ENCODE peak calls at places on chromosomes 1 and 21, in nine cellular contexts. I is choroid plexus epithelial cell, T is IMR-90, X is neural crest cell, E is cardiac fibroblast, O is osteocyte, U is stomach, H is foreskin fibroblast, S is cardiac muscle cell. V is an unnamed sample.

GRCh38 chr1:220031290-220031689 is 15.0 kb downstream of the EPRS1 start:
- DNase-seq in I (no peak), T (no peak), X (no peak), E (no peak), O (no peak), U (no peak), H (no peak), S (no peak), V (no peak)

GRCh38 chr1:53585565-53585964 is 126.4 kb downstream of the DMRTB1 start:
- DNase-seq in I (no peak), T (no peak), X (no peak), E (no peak), O (peak), U (peak), H (no peak), S (no peak), V (no peak)

GRCh38 chr1:68093737-68094136 is 43.3 kb upstream of the DIRAS3 start:
- DNase-seq in I (peak), T (no peak), X (no peak), E (no peak), O (no peak), U (no peak), H (no peak), S (peak), V (no peak)

GRCh38 chr1:180268556-180269044 is 38.5 kb downstream of the LHX4 start:
- DNase-seq in I (no peak), T (no peak), X (no peak), E (no peak), O (peak), U (no peak), H (no peak), S (no peak), V (no peak)

GRCh38 chr1:148263128-148263905 is 111.2 kb upstream of the NBPF11 start:
- DNase-seq in I (peak), T (peak), X (peak), E (peak), O (no peak), U (peak), H (peak), S (peak), V (peak)

GRCh38 chr21:45292399-45293213 is 4.9 kb upstream of the POFUT2 start:
- DNase-seq in I (peak), T (peak), X (peak), E (peak), O (peak), U (peak), H (peak), S (peak), V (peak)

GRCh38 chr1:108051625-108052382 is 86.8 kb upstream of the VAV3 start:
- DNase-seq in I (peak), T (no peak), X (no peak), E (no peak), O (no peak), U (peak), H (no peak), S (no peak), V (no peak)

GRCh38 chr1:38129971-38130370 is 83.4 kb upstream of the POU3F1 start:
- DNase-seq in I (no peak), T (peak), X (no peak), E (no peak), O (no peak), U (no peak), H (no peak), S (peak), V (no peak)

GRCh38 chr1:1259948-1260614 is 13.6 kb upstream of the C1QTNF12 start:
- DNase-seq in I (no peak), T (no peak), X (no peak), E (no peak), O (no peak), U (no peak), H (no peak), S (no peak), V (no peak)

GRCh38 chr1:23224721-23225648 is 7.7 kb upstream of the HTR1D start:
- DNase-seq in I (peak), T (peak), X (no peak), E (peak), O (no peak), U (no peak), H (peak), S (peak), V (no peak)

GRCh38 chr21:40531421-40531820 is 315.5 kb downstream of the DSCAM start:
- DNase-seq in I (no peak), T (no peak), X (no peak), E (no peak), O (no peak), U (no peak), H (no peak), S (no peak), V (no peak)

GRCh38 chr1:52842643-52843310 is at the start of gene ZYG11A:
- DNase-seq in I (peak), T (peak), X (peak), E (peak), O (peak), U (peak), H (peak), S (peak), V (peak)

GRCh38 chr1:42928859-42929258 is 29.8 kb downstream of the SLC2A1 start:
- DNase-seq in I (no peak), T (no peak), X (no peak), E (no peak), O (no peak), U (no peak), H (no peak), S (no peak), V (no peak)

GRCh38 chr1:145846191-145846590 is 761 bp downstream of the NUDT17 start:
- DNase-seq in I (peak), T (peak), X (peak), E (peak), O (no peak), U (no peak), H (no peak), S (peak), V (no peak)

GRCh38 chr1:201137579-201138310 is 10.8 kb upstream of the ASCL5 start:
- DNase-seq in I (peak), T (peak), X (no peak), E (peak), O (no peak), U (peak), H (peak), S (peak), V (no peak)

GRCh38 chr1:44571712-44572571 is 102.3 kb downstream of the TMEM53 start:
- DNase-seq in I (no peak), T (no peak), X (no peak), E (peak), O (no peak), U (no peak), H (no peak), S (peak), V (no peak)

GRCh38 chr1:56529801-56530200 is 49.6 kb downstream of the PLPP3 start:
- DNase-seq in I (no peak), T (no peak), X (no peak), E (no peak), O (no peak), U (no peak), H (no peak), S (no peak), V (no peak)

GRCh38 chr1:221837886-221838285 is 96.0 kb upstream of the DUSP10 start:
- DNase-seq in I (no peak), T (no peak), X (no peak), E (no peak), O (no peak), U (no peak), H (no peak), S (no peak), V (no peak)

GRCh38 chr21:38968887-38969543 is 163.3 kb downstream of the ETS2 start:
- DNase-seq in I (no peak), T (no peak), X (no peak), E (no peak), O (no peak), U (no peak), H (no peak), S (no peak), V (no peak)

GRCh38 chr1:109201123-109201703 is 12.5 kb upstream of the SARS1 start:
- DNase-seq in I (peak), T (peak), X (peak), E (peak), O (no peak), U (peak), H (peak), S (peak), V (no peak)

GRCh38 chr1:95467036-95467435 is 233.0 kb downstream of the RWDD3 start:
- DNase-seq in I (no peak), T (no peak), X (no peak), E (no peak), O (no peak), U (no peak), H (no peak), S (no peak), V (no peak)

GRCh38 chr1:84083321-84083720 is 60.8 kb upstream of the PRKACB start:
- DNase-seq in I (no peak), T (no peak), X (no peak), E (peak), O (no peak), U (no peak), H (no peak), S (no peak), V (no peak)

GRCh38 chr1:40769815-40770214 is 13.8 kb upstream of the KCNQ4 start:
- DNase-seq in I (no peak), T (no peak), X (no peak), E (no peak), O (no peak), U (no peak), H (no peak), S (no peak), V (no peak)

GRCh38 chr1:111191496-111191895 is 8.9 kb downstream of the DENND2D start:
- DNase-seq in I (peak), T (peak), X (no peak), E (peak), O (no peak), U (no peak), H (peak), S (peak), V (no peak)

GRCh38 chr1:118986839-118987430 is 1.2 kb downstream of the TBX15 start:
- DNase-seq in I (peak), T (no peak), X (no peak), E (peak), O (no peak), U (no peak), H (no peak), S (no peak), V (no peak)

GRCh38 chr1:86948212-86948611 is 33.8 kb downstream of the HS2ST1 start:
- DNase-seq in I (no peak), T (peak), X (no peak), E (no peak), O (no peak), U (no peak), H (no peak), S (peak), V (no peak)

GRCh38 chr1:163231385-163231784 is 28.7 kb upstream of the RGS5 start:
- DNase-seq in I (peak), T (peak), X (no peak), E (peak), O (no peak), U (no peak), H (peak), S (peak), V (no peak)

GRCh38 chr1:19456915-19457554 is 28.3 kb downstream of the CAPZB start:
- DNase-seq in I (no peak), T (peak), X (no peak), E (no peak), O (no peak), U (no peak), H (no peak), S (peak), V (no peak)

GRCh38 chr1:112722601-112723510 is 7.7 kb upstream of the PPM1J start:
- DNase-seq in I (peak), T (peak), X (peak), E (peak), O (no peak), U (no peak), H (peak), S (peak), V (no peak)

GRCh38 chr1:25774921-25775774 is 24.8 kb upstream of the SELENON start:
- DNase-seq in I (no peak), T (no peak), X (no peak), E (no peak), O (no peak), U (no peak), H (no peak), S (no peak), V (no peak)

GRCh38 chr1:61741682-61742619 is at the start of gene PATJ:
- DNase-seq in I (peak), T (peak), X (no peak), E (no peak), O (peak), U (peak), H (no peak), S (peak), V (peak)

GRCh38 chr21:25296239-25296638 is 311.0 kb downstream of the MRPL39 start:
- DNase-seq in I (peak), T (no peak), X (no peak), E (peak), O (no peak), U (no peak), H (no peak), S (peak), V (no peak)

GRCh38 chr1:23166854-23167253 is 1.8 kb downstream of the LUZP1 start:
- DNase-seq in I (no peak), T (no peak), X (no peak), E (no peak), O (no peak), U (no peak), H (no peak), S (no peak), V (no peak)

GRCh38 chr1:223628233-223628632 is 37.3 kb downstream of the CAPN8 start:
- DNase-seq in I (peak), T (peak), X (peak), E (peak), O (no peak), U (peak), H (no peak), S (peak), V (no peak)

GRCh38 chr1:205240118-205240517 is 12.4 kb downstream of the TMCC2 start:
- DNase-seq in I (no peak), T (no peak), X (no peak), E (no peak), O (no peak), U (peak), H (no peak), S (no peak), V (no peak)

GRCh38 chr1:17158961-17159360 is 39.7 kb upstream of the PADI2 start:
- DNase-seq in I (no peak), T (no peak), X (no peak), E (no peak), O (no peak), U (no peak), H (no peak), S (no peak), V (peak)

GRCh38 chr1:21247892-21248715 is 42.2 kb downstream of the ECE1 start:
- DNase-seq in I (no peak), T (no peak), X (no peak), E (no peak), O (no peak), U (no peak), H (no peak), S (no peak), V (no peak)

DNA sequence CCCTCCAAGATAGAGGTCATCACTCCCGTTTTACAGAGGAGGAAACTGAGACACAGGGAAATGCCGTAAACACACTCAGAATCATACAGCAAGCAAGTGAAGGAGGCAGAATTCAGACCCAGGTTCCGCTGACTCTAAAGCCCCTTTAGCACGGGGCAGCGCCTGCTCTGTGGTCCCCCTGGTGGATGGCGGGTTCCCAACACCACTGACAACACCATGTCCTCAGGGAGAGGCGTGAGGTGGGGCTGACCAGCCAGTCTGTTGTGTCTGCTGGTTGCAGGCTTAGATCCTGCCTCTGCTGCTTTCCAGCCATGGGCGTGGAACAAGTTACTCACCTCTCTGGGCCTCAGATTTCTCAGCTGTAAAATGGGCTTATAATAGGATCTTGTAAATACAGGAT is 617.3 kb downstream of the MATN1 start:
- DNase-seq in I (peak), T (peak), X (peak), E (no peak), O (no peak), U (no peak), H (no peak), S (peak), V (no peak)
- TF ChIP-seq CTCF in I (peak), T (peak), X (peak), E (peak), O (peak), U (no peak), H (peak), S (peak), V (peak)

GRCh38 chr1:16120411-16120810 is 35.5 kb downstream of the EPHA2 start:
- DNase-seq in I (no peak), T (no peak), X (no peak), E (no peak), O (no peak), U (no peak), H (no peak), S (no peak), V (no peak)
- TF ChIP-seq CTCF in I (no peak), T (no peak), X (no peak), E (no peak), O (no peak), U (no peak), H (no peak), S (no peak), V (no peak)

DNA sequence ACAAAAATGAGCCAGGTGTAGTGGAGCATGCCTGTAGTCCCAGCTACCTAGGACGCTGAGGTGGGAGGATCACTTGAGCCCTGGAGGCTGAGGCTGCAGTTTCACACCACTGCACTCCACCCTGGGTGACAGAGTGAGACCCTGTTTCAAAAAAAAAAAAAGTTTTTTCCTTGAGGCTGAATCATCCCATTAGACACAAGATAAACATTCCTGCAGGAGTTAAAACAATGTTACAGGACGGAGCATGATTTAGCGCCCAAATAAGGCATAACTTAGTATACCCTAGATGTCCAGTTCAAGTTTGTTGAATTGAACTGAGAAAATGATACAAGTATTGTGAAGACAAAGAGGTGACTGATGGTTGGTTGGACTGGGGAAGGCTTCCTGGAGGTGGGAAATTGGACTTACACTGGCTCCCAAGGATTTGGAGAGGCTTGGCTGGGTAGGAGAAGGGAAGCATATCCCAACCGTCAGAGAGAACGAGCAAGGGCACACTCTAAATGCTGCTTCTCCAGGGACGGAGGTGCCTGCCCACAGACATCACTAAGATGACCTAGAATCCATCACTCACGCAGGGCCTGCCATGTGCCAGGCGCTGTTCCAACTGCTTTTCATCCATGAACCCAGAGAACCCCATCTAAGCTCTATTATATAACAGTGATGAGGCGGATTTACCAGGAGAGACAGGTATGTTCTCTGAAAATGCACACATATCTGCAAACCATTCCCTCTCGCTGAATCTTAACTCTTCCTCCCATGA is 610.6 kb downstream of the KIF26B start:
- DNase-seq in I (peak), T (peak), X (no peak), E (peak), O (no peak), U (no peak), H (peak), S (peak), V (no peak)
- TF ChIP-seq CTCF in I (no peak), T (no peak), X (no peak), E (no peak), O (no peak), U (no peak), H (no peak), S (no peak), V (no peak)

DNA sequence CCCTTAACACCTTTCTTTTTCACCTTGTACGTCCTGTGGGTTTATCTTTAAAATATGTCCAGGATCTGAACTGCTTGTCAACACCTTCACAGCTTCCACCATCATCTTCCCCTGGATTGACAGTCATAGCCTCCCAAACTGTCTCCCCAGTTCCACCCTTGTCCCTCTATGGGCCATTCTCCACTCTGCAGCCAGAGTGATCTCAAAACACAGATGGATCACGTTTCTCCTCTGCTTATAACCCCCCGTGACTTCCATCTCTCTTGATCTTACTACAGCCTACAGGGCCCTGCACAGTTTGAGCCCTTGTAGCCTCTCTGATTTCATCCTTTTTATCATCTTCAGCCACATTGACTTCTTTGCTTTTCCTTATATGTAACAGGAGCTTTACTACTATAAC is 4.3 kb downstream of the INSRR start:
- DNase-seq in I (no peak), T (no peak), X (no peak), E (no peak), O (no peak), U (no peak), H (no peak), S (no peak), V (no peak)
- TF ChIP-seq CTCF in I (peak), T (no peak), X (no peak), E (peak), O (no peak), U (no peak), H (no peak), S (no peak), V (peak)

GRCh38 chr1:203025721-203026665 is at the start of gene PPFIA4:
- DNase-seq in I (peak), T (peak), X (peak), E (peak), O (peak), U (peak), H (peak), S (peak), V (peak)
- TF ChIP-seq CTCF in I (no peak), T (no peak), X (no peak), E (no peak), O (no peak), U (no peak), H (no peak), S (no peak), V (no peak)

GRCh38 chr1:63908016-63908415 is 134.2 kb downstream of the ROR1 start:
- DNase-seq in I (no peak), T (peak), X (no peak), E (peak), O (no peak), U (no peak), H (no peak), S (no peak), V (no peak)
- TF ChIP-seq CTCF in I (no peak), T (no peak), X (no peak), E (no peak), O (no peak), U (no peak), H (no peak), S (no peak), V (no peak)

V was measured in type B pancreatic cell.